ENCODE peak calls at places on chromosomes 6 and 20, in nine cellular contexts. One of them, this sample, is unnamed.

GRCh38 chr6:85044336-85044735 is 279.9 kb upstream of the TBX18 start:
- DNase-seq in esophagus squamous epithelium: no peak
- DNase-seq in mesenchymal stem cell: no peak
- DNase-seq in pancreas: no peak
- DNase-seq in GM12878: no peak
- DNase-seq in mesendoderm: no peak
- DNase-seq in spleen: no peak
- DNase-seq in heart right ventricle: no peak
- DNase-seq in AG04450: no peak
- DNase-seq in this sample: no peak

GRCh38 chr6:141395443-141396008 is 737.2 kb upstream of the GJE1 start:
- DNase-seq in esophagus squamous epithelium: no peak
- DNase-seq in mesenchymal stem cell: no peak
- DNase-seq in pancreas: no peak
- DNase-seq in GM12878: no peak
- DNase-seq in mesendoderm: no peak
- DNase-seq in spleen: no peak
- DNase-seq in heart right ventricle: no peak
- DNase-seq in AG04450: no peak
- DNase-seq in this sample: no peak

GRCh38 chr6:128046033-128046432 is 145.2 kb upstream of the THEMIS start:
- DNase-seq in esophagus squamous epithelium: no peak
- DNase-seq in mesenchymal stem cell: no peak
- DNase-seq in pancreas: no peak
- DNase-seq in GM12878: no peak
- DNase-seq in mesendoderm: no peak
- DNase-seq in spleen: no peak
- DNase-seq in heart right ventricle: no peak
- DNase-seq in AG04450: no peak
- DNase-seq in this sample: no peak

GRCh38 chr6:163533443-163533842 is 118.9 kb downstream of the QKI start:
- DNase-seq in esophagus squamous epithelium: no peak
- DNase-seq in mesenchymal stem cell: peak
- DNase-seq in pancreas: no peak
- DNase-seq in GM12878: no peak
- DNase-seq in mesendoderm: no peak
- DNase-seq in spleen: no peak
- DNase-seq in heart right ventricle: no peak
- DNase-seq in AG04450: peak
- DNase-seq in this sample: no peak

GRCh38 chr6:24876496-24877465 is 59.0 kb downstream of the RIPOR2 start:
- DNase-seq in esophagus squamous epithelium: no peak
- DNase-seq in mesenchymal stem cell: no peak
- DNase-seq in pancreas: no peak
- DNase-seq in GM12878: no peak
- DNase-seq in mesendoderm: peak
- DNase-seq in spleen: no peak
- DNase-seq in heart right ventricle: no peak
- DNase-seq in AG04450: no peak
- DNase-seq in this sample: no peak

GRCh38 chr20:17228624-17229061 is 1.8 kb downstream of the PCSK2 start:
- DNase-seq in esophagus squamous epithelium: no peak
- DNase-seq in mesenchymal stem cell: no peak
- DNase-seq in pancreas: no peak
- DNase-seq in GM12878: no peak
- DNase-seq in mesendoderm: peak
- DNase-seq in spleen: peak
- DNase-seq in heart right ventricle: peak
- DNase-seq in AG04450: no peak
- DNase-seq in this sample: no peak

GRCh38 chr6:15359335-15359862 is 113.5 kb downstream of the JARID2 start:
- DNase-seq in esophagus squamous epithelium: no peak
- DNase-seq in mesenchymal stem cell: no peak
- DNase-seq in pancreas: no peak
- DNase-seq in GM12878: peak
- DNase-seq in mesendoderm: no peak
- DNase-seq in spleen: no peak
- DNase-seq in heart right ventricle: no peak
- DNase-seq in AG04450: peak
- DNase-seq in this sample: no peak

GRCh38 chr6:4059115-4059777 is 19.7 kb downstream of the FAM217A start:
- DNase-seq in esophagus squamous epithelium: no peak
- DNase-seq in mesenchymal stem cell: peak
- DNase-seq in pancreas: no peak
- DNase-seq in GM12878: no peak
- DNase-seq in mesendoderm: peak
- DNase-seq in spleen: no peak
- DNase-seq in heart right ventricle: no peak
- DNase-seq in AG04450: peak
- DNase-seq in this sample: peak

GRCh38 chr6:39189915-39190544 is 39.2 kb downstream of the KCNK5 start:
- DNase-seq in esophagus squamous epithelium: no peak
- DNase-seq in mesenchymal stem cell: no peak
- DNase-seq in pancreas: peak
- DNase-seq in GM12878: no peak
- DNase-seq in mesendoderm: peak
- DNase-seq in spleen: no peak
- DNase-seq in heart right ventricle: no peak
- DNase-seq in AG04450: no peak
- DNase-seq in this sample: peak

GRCh38 chr20:7841967-7842301 is 98.3 kb downstream of the HAO1 start:
- DNase-seq in esophagus squamous epithelium: no peak
- DNase-seq in mesenchymal stem cell: peak
- DNase-seq in pancreas: no peak
- DNase-seq in GM12878: no peak
- DNase-seq in mesendoderm: peak
- DNase-seq in spleen: no peak
- DNase-seq in heart right ventricle: peak
- DNase-seq in AG04450: peak
- DNase-seq in this sample: no peak

DNA sequence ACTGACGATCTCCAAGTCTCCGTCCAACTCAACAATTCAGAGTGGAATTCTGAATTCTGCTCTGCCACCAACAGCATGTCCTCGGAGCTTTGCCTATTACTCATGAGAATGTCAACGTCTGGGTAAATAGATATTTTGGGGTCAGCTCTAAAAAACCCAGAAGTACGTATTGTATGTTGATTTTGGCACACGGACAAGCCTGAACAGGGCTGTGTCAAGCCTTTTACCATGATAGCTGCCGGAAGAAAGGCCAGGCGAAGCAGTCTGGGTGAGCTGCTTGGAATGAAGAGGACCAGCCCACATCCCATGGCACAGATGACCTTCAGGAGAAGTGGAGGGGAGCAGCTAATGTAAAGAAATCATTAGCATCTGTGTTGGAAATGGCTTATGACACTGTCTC is 88.0 kb upstream of the JAG1 start:
- DNase-seq in esophagus squamous epithelium: no peak
- DNase-seq in mesenchymal stem cell: no peak
- DNase-seq in pancreas: peak
- DNase-seq in GM12878: no peak
- DNase-seq in mesendoderm: no peak
- DNase-seq in spleen: no peak
- DNase-seq in heart right ventricle: no peak
- DNase-seq in AG04450: no peak
- DNase-seq in this sample: no peak
- H3K27ac ChIP-seq in esophagus squamous epithelium: peak
- H3K27ac ChIP-seq in mesenchymal stem cell: peak
- H3K27ac ChIP-seq in pancreas: no peak
- H3K27ac ChIP-seq in GM12878: no peak
- H3K27ac ChIP-seq in mesendoderm: no peak
- H3K27ac ChIP-seq in spleen: no peak
- H3K27ac ChIP-seq in heart right ventricle: no peak
- H3K27ac ChIP-seq in AG04450: no peak
- H3K27ac ChIP-seq in this sample: no peak

GRCh38 chr6:122548820-122549219 is 61.4 kb upstream of the PKIB start:
- DNase-seq in esophagus squamous epithelium: no peak
- DNase-seq in mesenchymal stem cell: no peak
- DNase-seq in pancreas: no peak
- DNase-seq in GM12878: no peak
- DNase-seq in mesendoderm: no peak
- DNase-seq in spleen: no peak
- DNase-seq in heart right ventricle: no peak
- DNase-seq in AG04450: no peak
- DNase-seq in this sample: no peak
- H3K4me3 ChIP-seq in esophagus squamous epithelium: no peak
- H3K4me3 ChIP-seq in mesenchymal stem cell: no peak
- H3K4me3 ChIP-seq in pancreas: no peak
- H3K4me3 ChIP-seq in GM12878: no peak
- H3K4me3 ChIP-seq in mesendoderm: no peak
- H3K4me3 ChIP-seq in spleen: no peak
- H3K4me3 ChIP-seq in heart right ventricle: no peak
- H3K4me3 ChIP-seq in AG04450: no peak
- H3K4me3 ChIP-seq in this sample: no peak

GRCh38 chr20:2467412-2467811 is 3.2 kb downstream of the SNRPB start:
- DNase-seq in esophagus squamous epithelium: no peak
- DNase-seq in mesenchymal stem cell: no peak
- DNase-seq in pancreas: no peak
- DNase-seq in GM12878: no peak
- DNase-seq in mesendoderm: no peak
- DNase-seq in spleen: no peak
- DNase-seq in heart right ventricle: no peak
- DNase-seq in AG04450: no peak
- DNase-seq in this sample: no peak

GRCh38 chr20:2465100-2465499 is 5.5 kb downstream of the SNRPB start:
- DNase-seq in esophagus squamous epithelium: no peak
- DNase-seq in mesenchymal stem cell: no peak
- DNase-seq in pancreas: no peak
- DNase-seq in GM12878: no peak
- DNase-seq in mesendoderm: no peak
- DNase-seq in spleen: no peak
- DNase-seq in heart right ventricle: no peak
- DNase-seq in AG04450: no peak
- DNase-seq in this sample: no peak

GRCh38 chr20:2470432-2471193 is at the start of gene SNRPB:
- DNase-seq in esophagus squamous epithelium: peak
- DNase-seq in mesenchymal stem cell: peak
- DNase-seq in pancreas: peak
- DNase-seq in GM12878: peak
- DNase-seq in mesendoderm: peak
- DNase-seq in spleen: peak
- DNase-seq in heart right ventricle: peak
- DNase-seq in AG04450: peak
- DNase-seq in this sample: peak

GRCh38 chr20:2470051-2470431 is 548 bp downstream of the SNRPB start:
- DNase-seq in esophagus squamous epithelium: no peak
- DNase-seq in mesenchymal stem cell: peak
- DNase-seq in pancreas: peak
- DNase-seq in GM12878: peak
- DNase-seq in mesendoderm: peak
- DNase-seq in spleen: no peak
- DNase-seq in heart right ventricle: no peak
- DNase-seq in AG04450: no peak
- DNase-seq in this sample: peak

DNA sequence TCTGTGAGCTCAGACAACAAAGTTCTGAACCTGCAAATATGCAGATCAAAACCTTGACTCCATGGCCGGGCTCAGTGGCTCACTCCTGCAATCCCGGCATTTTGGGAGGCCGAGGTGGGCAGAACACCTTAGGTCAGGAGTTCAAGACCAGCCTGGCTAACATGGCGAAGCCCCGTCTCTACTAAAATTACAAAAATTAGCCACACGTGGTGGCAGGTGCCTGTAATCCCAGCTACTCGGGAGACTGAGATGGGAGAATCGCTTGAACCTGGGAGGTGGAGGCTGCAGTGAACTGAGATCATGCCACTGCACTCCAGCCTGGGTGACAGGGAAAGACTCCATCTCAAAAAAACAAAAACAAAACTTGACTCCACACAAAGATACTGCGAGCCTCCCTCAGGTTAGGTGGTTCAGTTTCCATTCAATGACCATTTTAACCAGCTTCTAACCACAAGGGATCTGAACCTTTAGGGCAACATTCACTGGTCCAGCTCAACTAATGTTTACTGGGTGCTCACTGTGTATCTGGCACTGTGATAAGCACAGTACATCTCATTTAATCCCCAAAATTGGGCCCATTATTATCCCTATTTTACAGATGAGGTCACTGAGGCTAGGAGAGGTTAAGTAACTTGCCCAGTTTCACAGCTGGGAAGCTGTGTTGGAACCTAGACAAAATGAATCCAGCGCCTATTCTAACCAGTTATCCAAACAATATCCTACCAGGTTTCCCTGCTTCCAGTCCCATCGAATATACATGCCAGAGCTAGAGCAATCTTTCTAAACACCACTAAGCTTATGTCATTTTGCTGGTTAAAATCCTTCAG is 1.8 kb downstream of the SNRPB start:
- DNase-seq in esophagus squamous epithelium: no peak
- DNase-seq in mesenchymal stem cell: peak
- DNase-seq in pancreas: no peak
- DNase-seq in GM12878: no peak
- DNase-seq in mesendoderm: no peak
- DNase-seq in spleen: no peak
- DNase-seq in heart right ventricle: no peak
- DNase-seq in AG04450: no peak
- DNase-seq in this sample: no peak
- H3K27ac ChIP-seq in esophagus squamous epithelium: peak
- H3K27ac ChIP-seq in mesenchymal stem cell: no peak
- H3K27ac ChIP-seq in pancreas: no peak
- H3K27ac ChIP-seq in GM12878: peak
- H3K27ac ChIP-seq in mesendoderm: no peak
- H3K27ac ChIP-seq in spleen: peak
- H3K27ac ChIP-seq in heart right ventricle: no peak
- H3K27ac ChIP-seq in AG04450: no peak
- H3K27ac ChIP-seq in this sample: no peak

DNA sequence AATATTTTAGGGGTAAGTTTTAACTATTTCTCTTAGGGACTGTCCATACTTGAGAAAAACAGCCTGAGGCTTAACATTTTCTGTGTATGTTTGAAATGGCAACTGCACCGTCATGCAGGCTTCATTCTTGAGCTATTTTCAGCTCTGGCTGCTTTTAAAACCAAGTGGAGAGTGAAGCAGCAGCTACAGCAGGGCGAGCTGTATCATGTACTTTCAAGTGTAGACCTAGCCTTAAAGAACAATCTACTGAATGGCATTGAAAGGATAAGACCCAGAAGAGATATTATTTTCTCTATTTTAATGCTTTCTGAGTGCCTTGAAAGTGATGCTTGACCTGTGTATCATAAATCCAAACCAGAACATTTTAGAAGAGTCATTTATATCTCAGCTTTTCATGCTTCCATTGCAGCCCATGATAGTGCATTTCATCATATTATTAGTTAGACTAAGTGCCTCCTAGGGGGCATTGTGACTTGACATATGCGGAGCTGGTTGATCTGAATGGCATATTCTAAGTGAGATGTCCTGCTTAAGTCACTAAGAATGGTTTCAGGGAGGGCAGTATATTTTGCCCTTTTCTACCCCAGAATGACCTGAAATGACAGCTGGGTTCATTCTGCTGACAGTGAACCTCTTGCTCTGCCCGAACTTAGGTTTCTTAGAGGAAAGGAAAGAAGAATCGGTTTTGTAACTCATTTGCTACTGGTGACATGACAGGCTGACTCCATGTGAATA is 85.3 kb downstream of the NKAIN2 start:
- DNase-seq in esophagus squamous epithelium: no peak
- DNase-seq in mesenchymal stem cell: peak
- DNase-seq in pancreas: no peak
- DNase-seq in GM12878: no peak
- DNase-seq in mesendoderm: no peak
- DNase-seq in spleen: no peak
- DNase-seq in heart right ventricle: no peak
- DNase-seq in AG04450: no peak
- DNase-seq in this sample: no peak
- H3K4me3 ChIP-seq in esophagus squamous epithelium: no peak
- H3K4me3 ChIP-seq in mesenchymal stem cell: no peak
- H3K4me3 ChIP-seq in pancreas: no peak
- H3K4me3 ChIP-seq in GM12878: no peak
- H3K4me3 ChIP-seq in mesendoderm: no peak
- H3K4me3 ChIP-seq in spleen: no peak
- H3K4me3 ChIP-seq in heart right ventricle: no peak
- H3K4me3 ChIP-seq in AG04450: no peak
- H3K4me3 ChIP-seq in this sample: no peak

GRCh38 chr6:152277826-152278247 is 359.3 kb downstream of the SYNE1 start:
- DNase-seq in esophagus squamous epithelium: no peak
- DNase-seq in mesenchymal stem cell: no peak
- DNase-seq in pancreas: peak
- DNase-seq in GM12878: no peak
- DNase-seq in mesendoderm: no peak
- DNase-seq in spleen: no peak
- DNase-seq in heart right ventricle: peak
- DNase-seq in AG04450: no peak
- DNase-seq in this sample: peak
- H3K27ac ChIP-seq in esophagus squamous epithelium: no peak
- H3K27ac ChIP-seq in mesenchymal stem cell: no peak
- H3K27ac ChIP-seq in pancreas: peak
- H3K27ac ChIP-seq in GM12878: no peak
- H3K27ac ChIP-seq in mesendoderm: no peak
- H3K27ac ChIP-seq in spleen: no peak
- H3K27ac ChIP-seq in heart right ventricle: peak
- H3K27ac ChIP-seq in AG04450: no peak
- H3K27ac ChIP-seq in this sample: no peak